ENCODE peak calls at places on chromosomes 2 and 18, in nine cellular contexts. T is pulmonary artery endothelial cell; H is NCI-H1436 treated with DMSO at 0.1 percent for 48 hours; C is stimulated activated CD4-positive, alpha-beta T cell treated with anti-CD3 and anti-CD28 coated beads, Interleukin-12 subunit alpha, Interleukin-12 subunit beta, amount 100 ng/mL, for 48 hours; F is MM.1S; L is NCI-H2171 treated with DMSO at 0.1 percent for 48 hours; P is COR-L47; X is T1000; Q is NCI-H1092. M is an unnamed sample.

GRCh38 chr2:16069663-16069932 is 129.2 kb downstream of the MYCN start:
- DNase-seq in C (no peak), X (no peak), Q (no peak), L (no peak), P (no peak), H (no peak), T (no peak), F (no peak), M (peak)

GRCh38 chr2:100283724-100284501 is 38.4 kb downstream of the LONRF2 start:
- DNase-seq in T (no peak), C (no peak), Q (no peak), H (no peak), F (no peak), X (no peak), P (no peak), L (peak), M (no peak)

GRCh38 chr18:8142131-8142711 is 467.0 kb upstream of the RAB12 start:
- DNase-seq in H (no peak), C (no peak), Q (no peak), T (peak), F (no peak), L (no peak), P (no peak), X (no peak), M (no peak)

GRCh38 chr2:228801451-228801850 is 469.6 kb downstream of the PID1 start:
- DNase-seq in T (no peak), C (no peak), F (no peak), Q (no peak), P (no peak), H (no peak), L (no peak), X (no peak), M (no peak)

GRCh38 chr2:157439792-157440186 is 4.1 kb downstream of the CYTIP start:
- DNase-seq in T (no peak), X (no peak), P (no peak), L (no peak), Q (no peak), H (no peak), C (peak), F (peak), M (no peak)

GRCh38 chr2:212414699-212415309 is 123.8 kb downstream of the ERBB4 start:
- DNase-seq in H (no peak), X (no peak), P (no peak), L (no peak), Q (no peak), T (no peak), F (no peak), C (no peak), M (no peak)

GRCh38 chr2:79741044-79741443 is 228.2 kb downstream of the CTNNA2 start:
- DNase-seq in P (no peak), F (no peak), Q (no peak), T (no peak), C (no peak), X (no peak), H (no peak), L (no peak), M (no peak)

GRCh38 chr2:40470817-40471809 is 19.2 kb upstream of the SLC8A1 start:
- DNase-seq in T (no peak), X (no peak), P (no peak), F (no peak), L (no peak), H (no peak), C (no peak), Q (no peak), M (no peak)

GRCh38 chr18:22088029-22088428 is 81.4 kb upstream of the GATA6 start:
- DNase-seq in Q (no peak), T (no peak), L (no peak), X (no peak), C (no peak), H (no peak), F (no peak), P (no peak), M (no peak)

GRCh38 chr18:36127866-36128845 is 984 bp downstream of the SLC39A6 start:
- DNase-seq in H (no peak), L (peak), C (no peak), F (no peak), P (no peak), T (no peak), X (no peak), Q (no peak), M (peak)

GRCh38 chr2:29655391-29656086 is 265.8 kb downstream of the ALK start:
- DNase-seq in P (no peak), Q (no peak), F (no peak), C (no peak), L (peak), X (no peak), T (no peak), H (no peak), M (no peak)

GRCh38 chr2:237699870-237700582 is 72.6 kb downstream of the LRRFIP1 start:
- DNase-seq in T (no peak), P (no peak), F (no peak), X (no peak), C (no peak), H (no peak), L (no peak), Q (no peak), M (no peak)

GRCh38 chr18:13471971-13472628 is 253.5 kb downstream of the LDLRAD4 start:
- DNase-seq in Q (peak), L (no peak), H (no peak), P (peak), X (no peak), C (no peak), T (no peak), F (no peak), M (no peak)

GRCh38 chr2:174815524-174815923 is 51.3 kb upstream of the CHRNA1 start:
- DNase-seq in C (no peak), Q (no peak), T (no peak), X (no peak), H (no peak), F (no peak), P (no peak), L (no peak), M (no peak)

GRCh38 chr2:156803967-156804366 is 367.8 kb downstream of the GPD2 start:
- DNase-seq in F (no peak), T (no peak), C (no peak), H (no peak), Q (no peak), L (no peak), P (no peak), X (no peak), M (no peak)

GRCh38 chr2:205931388-205931787 is 154.6 kb downstream of the INO80D start:
- DNase-seq in C (no peak), T (no peak), L (no peak), F (no peak), Q (no peak), P (no peak), H (no peak), X (no peak), M (no peak)

GRCh38 chr18:57433492-57434176 is 1.5 kb upstream of the ONECUT2 start:
- DNase-seq in X (no peak), F (no peak), P (no peak), T (no peak), Q (no peak), L (peak), H (no peak), C (no peak), M (no peak)

GRCh38 chr2:134819334-134819733 is 19.1 kb upstream of the ACMSD start:
- DNase-seq in P (no peak), C (no peak), T (peak), F (no peak), H (no peak), X (no peak), Q (no peak), L (no peak), M (no peak)

GRCh38 chr2:237435844-237436590 is 22.1 kb upstream of the COL6A3 start:
- DNase-seq in L (no peak), H (no peak), T (no peak), X (no peak), Q (no peak), C (no peak), P (no peak), F (no peak), M (no peak)

GRCh38 chr2:167492486-167492885 is 604.2 kb downstream of the XIRP2 start:
- DNase-seq in C (no peak), P (no peak), L (no peak), F (no peak), T (no peak), X (no peak), H (no peak), Q (no peak), M (no peak)

GRCh38 chr18:47163241-47163640 is 12.9 kb downstream of the IER3IP1 start:
- DNase-seq in X (no peak), Q (no peak), P (no peak), T (no peak), F (peak), L (no peak), H (no peak), C (no peak), M (no peak)

GRCh38 chr2:232282486-232282885 is 96.1 kb upstream of the ALPP start:
- DNase-seq in L (no peak), H (no peak), T (no peak), Q (no peak), C (no peak), X (no peak), P (no peak), F (no peak), M (no peak)

GRCh38 chr2:212958757-212959295 is 192.6 kb downstream of the IKZF2 start:
- DNase-seq in F (no peak), X (no peak), C (no peak), L (no peak), P (no peak), H (no peak), Q (no peak), T (no peak), M (no peak)

GRCh38 chr2:231395188-231396057 is at the start of gene B3GNT7:
- DNase-seq in F (no peak), H (no peak), P (no peak), X (no peak), T (no peak), L (no peak), C (no peak), Q (no peak), M (peak)

GRCh38 chr2:171147081-171147480 is 13.6 kb downstream of the TLK1 start:
- DNase-seq in P (no peak), F (no peak), L (no peak), Q (no peak), H (no peak), C (no peak), T (peak), X (no peak), M (no peak)

GRCh38 chr2:207706936-207707860 is 4.2 kb upstream of the CCNYL1 start:
- DNase-seq in P (no peak), C (no peak), X (no peak), F (no peak), Q (no peak), T (no peak), L (no peak), H (no peak), M (no peak)

GRCh38 chr2:54559593-54560145 is 103.5 kb downstream of the SPTBN1 start:
- DNase-seq in C (no peak), P (no peak), T (peak), X (peak), L (no peak), F (peak), H (no peak), Q (no peak), M (peak)